ENCODE peak calls at places on chromosomes 3 and 15, in seven cellular contexts. W is keratinocyte, M is H9, H is left ventricle myocardium inferior, L is A673, Y is tibial artery, G is foreskin keratinocyte. Z is an unnamed sample.

GRCh38 chr15:65550681-65551098 is 20.4 kb downstream of the HACD3 start:
- DNase-seq in G (no peak), W (no peak), Y (no peak), M (no peak), H (no peak), L (no peak), Z (peak)

GRCh38 chr3:30043156-30043555 is 563.2 kb upstream of the TGFBR2 start:
- DNase-seq in H (no peak), M (no peak), Y (no peak), G (no peak), L (peak), W (no peak), Z (no peak)

GRCh38 chr3:156382458-156383346 is 172.2 kb downstream of the SSR3 start:
- DNase-seq in G (no peak), L (peak), W (peak), M (peak), Y (no peak), H (no peak), Z (peak)

GRCh38 chr15:97501291-97501690 is 459.2 kb upstream of the ARRDC4 start:
- DNase-seq in L (no peak), H (no peak), G (no peak), Y (no peak), W (no peak), M (no peak), Z (no peak)

GRCh38 chr3:14902719-14903118 is 44.7 kb upstream of the NR2C2 start:
- DNase-seq in Y (no peak), L (no peak), G (no peak), H (peak), W (no peak), M (no peak), Z (no peak)

GRCh38 chr3:14780927-14781507 is 37.7 kb upstream of the FGD5 start:
- DNase-seq in G (no peak), Y (peak), W (no peak), H (peak), M (peak), L (peak), Z (peak)

GRCh38 chr15:57440799-57441198 is 64.5 kb downstream of the CGNL1 start:
- DNase-seq in H (no peak), Y (no peak), W (no peak), L (no peak), M (no peak), G (peak), Z (peak)

GRCh38 chr15:52100807-52101206 is 11.8 kb downstream of the BCL2L10 start:
- DNase-seq in G (peak), L (peak), H (peak), M (no peak), W (no peak), Y (peak), Z (peak)

GRCh38 chr15:67145710-67146109 is 80.3 kb downstream of the SMAD3 start:
- DNase-seq in L (no peak), G (no peak), Y (peak), H (no peak), W (no peak), M (no peak), Z (no peak)

GRCh38 chr3:132626955-132627354 is 29.9 kb downstream of the ACKR4 start:
- DNase-seq in M (peak), Y (no peak), L (peak), W (no peak), G (no peak), H (no peak), Z (no peak)

GRCh38 chr3:40973141-40973540 is 226.2 kb upstream of the CTNNB1 start:
- DNase-seq in G (no peak), W (no peak), H (no peak), Y (no peak), M (no peak), L (no peak), Z (no peak)

GRCh38 chr15:74423443-74424257 is 10.1 kb downstream of the SEMA7A start:
- DNase-seq in Y (no peak), G (no peak), M (no peak), L (no peak), W (no peak), H (no peak), Z (no peak)

GRCh38 chr15:74426404-74427281 is 7.1 kb downstream of the SEMA7A start:
- DNase-seq in Y (no peak), M (no peak), G (no peak), H (no peak), L (no peak), W (no peak), Z (no peak)

GRCh38 chr15:74427607-74428441 is 5.9 kb downstream of the SEMA7A start:
- DNase-seq in H (no peak), W (no peak), M (no peak), Y (no peak), G (no peak), L (no peak), Z (no peak)

GRCh38 chr15:74424901-74425528 is 8.7 kb downstream of the SEMA7A start:
- DNase-seq in Y (no peak), W (no peak), M (no peak), G (no peak), L (no peak), H (no peak), Z (no peak)

DNA sequence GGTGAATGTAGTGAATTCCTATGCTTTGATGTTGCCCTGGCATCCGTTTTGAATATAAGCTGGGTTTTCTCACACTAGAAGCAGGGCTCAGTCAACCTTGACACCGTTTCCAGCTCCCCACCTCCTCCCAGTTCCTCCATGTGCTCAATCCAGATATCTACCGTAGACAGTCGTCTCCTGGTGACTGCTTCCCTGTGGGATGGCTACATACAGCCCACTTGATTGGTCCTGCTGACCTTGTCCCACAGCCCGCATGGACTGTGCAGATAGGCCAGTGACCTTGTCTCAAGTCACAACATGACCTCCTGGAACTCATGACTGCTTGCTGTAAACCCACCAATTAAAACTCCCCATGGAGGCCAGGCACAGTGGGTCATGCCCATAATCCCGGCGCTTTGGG is 8.1 kb downstream of the SEMA7A start:
- DNase-seq in W (no peak), H (no peak), L (no peak), Y (no peak), G (no peak), M (no peak), Z (no peak)
- H3K27ac ChIP-seq in W (no peak), H (no peak), L (no peak), Y (no peak), G (no peak), M (no peak), Z (no peak)

GRCh38 chr15:39154776-39155175 is 426.1 kb upstream of the THBS1 start:
- DNase-seq in H (no peak), L (no peak), Y (no peak), G (no peak), M (no peak), W (no peak), Z (no peak)
- H3K27ac ChIP-seq in H (no peak), L (no peak), Y (no peak), G (no peak), M (no peak), W (no peak), Z (no peak)

DNA sequence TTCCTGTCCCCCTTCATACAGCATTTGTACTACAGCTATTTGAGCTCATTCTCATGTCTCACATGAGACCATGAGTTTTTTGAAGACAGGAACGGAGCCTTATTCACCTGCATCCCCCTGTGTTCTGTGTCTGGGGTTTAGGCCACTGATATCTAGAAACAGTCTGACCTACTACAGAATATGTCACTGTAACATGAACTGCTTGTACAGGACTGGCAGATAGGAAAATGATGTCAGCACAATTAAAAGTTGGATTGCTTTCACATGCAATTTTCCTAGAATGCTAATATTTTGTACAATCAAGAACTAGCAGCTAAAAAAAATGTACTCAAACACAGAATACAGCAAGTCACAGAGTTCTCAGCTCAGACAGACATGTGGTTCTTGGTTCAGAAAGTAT is 90.8 kb upstream of the FGF12 start:
- DNase-seq in M (no peak), Y (no peak), W (no peak), L (no peak), H (no peak), G (no peak), Z (no peak)
- H3K27ac ChIP-seq in M (no peak), Y (no peak), W (peak), L (no peak), H (no peak), G (peak), Z (peak)

DNA sequence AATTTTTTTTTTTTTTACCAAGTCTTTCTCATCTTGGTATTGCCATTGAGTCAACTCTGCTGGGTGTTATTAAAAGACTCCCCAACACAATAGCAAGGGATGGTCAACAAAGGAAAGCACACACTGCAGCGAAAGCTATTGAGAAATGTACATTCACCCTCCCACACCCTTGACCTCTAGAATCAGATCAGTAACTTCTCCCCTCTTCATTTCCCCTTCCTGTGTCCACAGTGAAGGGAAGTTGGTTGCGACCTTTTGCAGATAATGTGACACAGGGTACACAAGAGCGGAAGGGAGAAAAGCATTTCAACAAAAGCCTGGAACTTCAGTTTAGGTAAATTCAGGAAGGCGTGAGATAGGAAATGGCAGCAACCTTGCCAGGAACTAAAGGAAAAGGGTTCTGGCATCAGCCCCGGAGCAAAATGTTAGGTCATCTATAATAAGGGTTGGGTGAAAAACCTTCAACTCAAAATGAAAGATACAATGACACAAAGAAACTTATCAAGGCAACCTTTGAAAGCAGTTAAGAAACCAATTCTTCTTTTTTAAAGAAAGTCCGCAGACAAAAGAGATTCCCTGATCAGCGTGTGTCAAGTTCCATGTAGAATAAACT is 899.8 kb downstream of the MCTP2 start:
- DNase-seq in L (no peak), M (no peak), H (no peak), G (no peak), Y (no peak), W (no peak), Z (no peak)
- H3K27ac ChIP-seq in L (no peak), M (no peak), H (peak), G (no peak), Y (no peak), W (no peak), Z (no peak)